ENCODE peak calls at places on chromosomes 4 and X, in four cellular contexts. Q is SK-N-SH, A is GM23338, C is hippocampal formation. S is an unnamed sample.

GRCh38 chr4:75542824-75543223 is 13.0 kb upstream of the ODAPH start:
- DNase-seq in Q (no peak), A (no peak), C (no peak), S (no peak)

GRCh38 chrX:17697191-17697590 is 40.1 kb upstream of the SCML1 start:
- DNase-seq in Q (no peak), A (no peak), C (no peak), S (no peak)

GRCh38 chrX:19670321-19670750 is 155.0 kb upstream of the MAP3K15 start:
- DNase-seq in Q (no peak), A (no peak), C (no peak), S (no peak)

GRCh38 chrX:100973411-100973810 is 3.9 kb downstream of the ARL13A start:
- DNase-seq in Q (no peak), A (no peak), C (no peak), S (no peak)

GRCh38 chr4:34039766-34040165 is 2204.5 kb downstream of the ARAP2 start:
- DNase-seq in Q (no peak), A (no peak), C (no peak), S (no peak)

GRCh38 chr4:157739237-157739636 is 433.6 kb downstream of the GASK1B start:
- DNase-seq in Q (no peak), A (no peak), C (no peak), S (no peak)

GRCh38 chrX:99603076-99603814 is 806.8 kb downstream of the PCDH19 start:
- DNase-seq in Q (no peak), A (peak; percentile 32), C (no peak), S (peak; percentile 1)

GRCh38 chr4:145453163-145453520 is 28.5 kb upstream of the SMAD1 start:
- DNase-seq in Q (no peak), A (no peak), C (no peak), S (no peak)

GRCh38 chr4:120801171-120801758 is 121.3 kb downstream of the PRDM5 start:
- DNase-seq in Q (peak; percentile 78), A (no peak), C (no peak), S (no peak)

GRCh38 chrX:153526801-153527599 is 9.6 kb downstream of the ATP2B3 start:
- DNase-seq in Q (peak; percentile 71), A (no peak), C (no peak), S (no peak)

GRCh38 chr4:78168029-78168428 is 110.9 kb downstream of the FRAS1 start:
- DNase-seq in Q (no peak), A (no peak), C (no peak), S (no peak)

GRCh38 chrX:115233497-115234219 is at the start of gene LRCH2:
- DNase-seq in Q (peak; percentile 86), A (peak; percentile 55), C (peak; percentile 8), S (peak; percentile 89)

S was measured in H7.